ENCODE peak calls at places on chromosomes 11 and 22, in nine cellular contexts. R, I, L, F, A, H, Q, N and Z are unnamed samples.
A peak's percentile ranks its signal among the peaks of the same experiment; 100 is the strongest.

GRCh38 chr11:108802492-108802891 is 137.6 kb downstream of the DDX10 start:
- DNase-seq in R (no peak), I (no peak), L (no peak), F (no peak), A (no peak), H (no peak), Q (no peak), N (no peak), Z (no peak)

GRCh38 chr22:29751139-29751538 is 15.7 kb downstream of the ZMAT5 start:
- DNase-seq in R (no peak), I (peak; percentile 12), L (no peak), F (no peak), A (no peak), H (no peak), Q (no peak), N (no peak), Z (no peak)

GRCh38 chr11:74321487-74322188 is 10.2 kb upstream of the P4HA3 start:
- DNase-seq in R (peak; percentile 27), I (peak; percentile 16), L (no peak), F (peak; percentile 28), A (peak; percentile 27), H (peak; percentile 42), Q (peak; percentile 66), N (no peak), Z (no peak)

GRCh38 chr11:120384476-120384875 is 48.3 kb downstream of the ARHGEF12 start:
- DNase-seq in R (no peak), I (no peak), L (no peak), F (no peak), A (no peak), H (no peak), Q (no peak), N (no peak), Z (no peak)

GRCh38 chr11:788953-789940 is 643 bp downstream of the CEND1 start:
- DNase-seq in R (no peak), I (no peak), L (no peak), F (no peak), A (no peak), H (no peak), Q (no peak), N (no peak), Z (no peak)

GRCh38 chr22:37485006-37485713 is 1.0 kb downstream of the MFNG start:
- DNase-seq in R (no peak), I (peak; percentile 68), L (no peak), F (no peak), A (peak; percentile 30), H (no peak), Q (no peak), N (no peak), Z (peak; percentile 79)

GRCh38 chr22:39253427-39254070 is 8.8 kb upstream of the PDGFB start:
- DNase-seq in R (peak; percentile 93), I (peak; percentile 15), L (peak; percentile 89), F (peak; percentile 52), A (no peak), H (peak; percentile 88), Q (peak; percentile 80), N (peak; percentile 85), Z (peak; percentile 59)

GRCh38 chr11:134343646-134344045 is 11.9 kb downstream of the GLB1L2 start:
- DNase-seq in R (no peak), I (no peak), L (no peak), F (no peak), A (no peak), H (no peak), Q (no peak), N (no peak), Z (no peak)

GRCh38 chr11:44133335-44133946 is 38.0 kb downstream of the EXT2 start:
- DNase-seq in R (no peak), I (no peak), L (no peak), F (no peak), A (no peak), H (peak; percentile 69), Q (no peak), N (peak; percentile 47), Z (peak; percentile 19)

GRCh38 chr22:38148252-38148651 is 33.4 kb downstream of the PLA2G6 start:
- DNase-seq in R (no peak), I (no peak), L (no peak), F (no peak), A (no peak), H (no peak), Q (peak; percentile 33), N (peak; percentile 69), Z (peak; percentile 3)

GRCh38 chr11:45042560-45042959 is 91.9 kb upstream of the TP53I11 start:
- DNase-seq in R (no peak), I (no peak), L (no peak), F (no peak), A (no peak), H (no peak), Q (peak; percentile 87), N (no peak), Z (no peak)

GRCh38 chr11:61163714-61164609 is 2.7 kb upstream of the VPS37C start:
- DNase-seq in R (no peak), I (no peak), L (peak; percentile 20), F (no peak), A (no peak), H (no peak), Q (no peak), N (no peak), Z (no peak)

GRCh38 chr11:66595245-66595904 is 2.4 kb downstream of the CCS start:
- DNase-seq in R (no peak), I (no peak), L (peak; percentile 47), F (peak; percentile 34), A (peak; percentile 67), H (no peak), Q (no peak), N (peak; percentile 84), Z (no peak)

GRCh38 chr11:1990872-1991578 is 6.6 kb downstream of the H19 start:
- DNase-seq in R (no peak), I (no peak), L (no peak), F (no peak), A (no peak), H (no peak), Q (no peak), N (no peak), Z (no peak)

GRCh38 chr11:119094816-119095065 is 6.9 kb downstream of the DPAGT1 start:
- DNase-seq in R (peak; percentile 82), I (no peak), L (peak; percentile 88), F (peak; percentile 80), A (no peak), H (peak; percentile 86), Q (peak; percentile 93), N (peak; percentile 91), Z (peak; percentile 92)

DNA sequence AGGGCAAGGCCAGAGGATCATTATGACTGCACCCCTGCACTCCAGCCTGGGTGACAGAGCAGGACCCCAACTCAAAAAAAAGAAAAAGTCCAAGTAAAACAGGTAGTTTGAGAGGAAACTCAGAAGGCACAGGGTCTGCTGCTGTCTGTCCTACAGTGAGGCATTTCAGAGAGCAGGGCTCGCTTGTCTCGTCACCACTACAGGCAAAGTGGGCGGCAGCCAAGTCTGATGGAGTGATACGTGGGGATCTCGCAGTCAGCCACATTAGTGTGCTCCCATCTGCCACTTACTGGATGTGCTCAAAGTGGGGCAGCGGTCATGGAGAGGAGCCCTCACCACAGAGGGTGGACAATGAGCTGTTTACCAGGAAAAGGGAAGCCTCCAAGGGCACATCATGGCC is 42.1 kb downstream of the PI4KA start:
- DNase-seq in R (no peak), I (no peak), L (no peak), F (no peak), A (no peak), H (no peak), Q (peak; percentile 28), N (no peak), Z (no peak)
- H3K9me3 ChIP-seq in R (no peaks in the 10 kb centered on the region), I (no peaks in the 10 kb centered on the region), L (no peaks in the 10 kb centered on the region), F (no peaks in the 10 kb centered on the region), A (no peaks in the 10 kb centered on the region), H (no peaks in the 10 kb centered on the region), Q (no peaks in the 10 kb centered on the region), N (no peaks in the 10 kb centered on the region), Z (no peaks in the 10 kb centered on the region)

GRCh38 chr22:46447906-46448669 is 89.3 kb downstream of the CELSR1 start:
- DNase-seq in R (no peak), I (no peak), L (no peak), F (no peak), A (no peak), H (no peak), Q (no peak), N (no peak), Z (no peak)
- H3K4me3 ChIP-seq in R (no peak overlapping the region), I (no peak overlapping the region), L (no peak overlapping the region), F (no peak overlapping the region), A (no peak overlapping the region), H (no peak overlapping the region), Q (no peak overlapping the region), N (no peak overlapping the region), Z (no peak overlapping the region)

GRCh38 chr11:35063453-35063852 is 75.5 kb upstream of the CD44 start:
- DNase-seq in R (no peak), I (no peak), L (no peak), F (no peak), A (no peak), H (no peak), Q (no peak), N (no peak), Z (no peak)

GRCh38 chr11:35059040-35059439 is 79.9 kb upstream of the CD44 start:
- DNase-seq in R (no peak), I (no peak), L (no peak), F (no peak), A (no peak), H (no peak), Q (no peak), N (no peak), Z (no peak)

GRCh38 chr11:35056391-35057093 is 82.4 kb upstream of the CD44 start:
- DNase-seq in R (no peak), I (no peak), L (no peak), F (no peak), A (no peak), H (no peak), Q (no peak), N (no peak), Z (no peak)

GRCh38 chr11:35061516-35062440 is 77.2 kb upstream of the CD44 start:
- DNase-seq in R (no peak), I (no peak), L (no peak), F (no peak), A (no peak), H (no peak), Q (no peak), N (no peak), Z (no peak)

DNA sequence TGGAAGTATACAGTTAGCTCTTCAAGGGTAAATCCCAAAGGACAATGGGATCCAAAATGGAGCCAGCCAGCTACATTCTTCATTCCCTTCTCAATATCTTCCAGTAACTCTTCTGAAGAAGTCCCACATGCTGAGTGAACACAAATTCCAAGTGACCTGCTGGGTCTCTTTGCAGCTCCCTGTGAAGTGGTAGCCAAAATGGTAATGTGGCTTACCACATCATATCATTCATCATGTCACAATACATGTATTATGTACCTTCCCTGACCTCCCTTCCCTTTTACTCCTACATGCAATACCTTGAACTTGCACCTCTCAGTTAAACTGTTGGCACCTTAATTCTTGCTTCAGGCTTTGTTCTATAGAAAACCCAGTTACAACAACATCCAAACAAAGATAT is 80.7 kb upstream of the CD44 start:
- DNase-seq in R (no peak), I (no peak), L (no peak), F (no peak), A (no peak), H (no peak), Q (no peak), N (no peak), Z (no peak)
- H3K9me3 ChIP-seq in R (no peaks in the 10 kb centered on the region), I (no peaks in the 10 kb centered on the region), L (no peaks in the 10 kb centered on the region), F (no peaks in the 10 kb centered on the region), A (no peaks in the 10 kb centered on the region), H (no peaks in the 10 kb centered on the region), Q (no peaks in the 10 kb centered on the region), N (no peaks in the 10 kb centered on the region), Z (no peaks in the 10 kb centered on the region)

DNA sequence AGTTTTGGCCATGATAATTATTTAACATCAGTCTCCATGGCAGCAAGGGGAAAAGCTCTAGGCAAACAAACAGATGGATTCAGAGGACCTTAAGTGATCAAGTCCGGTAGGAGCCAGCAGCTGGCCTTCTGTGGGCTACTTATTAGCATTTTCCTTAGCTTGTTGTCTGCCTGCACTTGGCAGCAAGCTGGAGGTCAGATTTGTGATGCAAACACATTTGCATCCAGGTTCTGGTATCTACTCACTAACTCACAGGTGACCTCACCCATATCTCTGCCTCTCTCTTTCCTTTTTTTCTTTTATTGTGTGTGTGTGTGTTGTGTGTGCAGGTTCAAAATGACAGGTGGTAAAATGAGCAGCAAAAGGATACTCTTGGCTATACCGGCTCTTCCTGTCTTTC is 32.3 kb downstream of the ARHGAP42 start:
- DNase-seq in R (no peak), I (no peak), L (no peak), F (no peak), A (peak; percentile 69), H (peak; percentile 26), Q (no peak), N (peak; percentile 90), Z (no peak)
- H3K4me3 ChIP-seq in R (no peak overlapping the region), I (no peak overlapping the region), L (no peak overlapping the region), F (no peak overlapping the region), A (peak overlapping the region; percentile 33), H (no peak overlapping the region), Q (no peak overlapping the region), N (peak overlapping the region; percentile 21), Z (no peak overlapping the region)